ENCODE peak calls at places on chromosome 14, in ten cellular contexts. O is lower leg skin, N is HFF-Myc, X is right atrium auricular region, D is suprapubic skin, T is pancreas, Y is AG10803, G is BJ, H is AG04450, I is thyroid gland. U is an unnamed sample.

GRCh38 chr14:79161576-79161975 is 991.4 kb downstream of the NRXN3 start:
- DNase-seq in O (no peak), N (peak), X (no peak), D (no peak), T (no peak), Y (peak), G (no peak), H (peak), I (no peak), U (peak)

GRCh38 chr14:100051543-100051942 is 13.7 kb upstream of the EVL start:
- DNase-seq in O (no peak), N (no peak), X (no peak), D (no peak), T (no peak), Y (no peak), G (no peak), H (no peak), I (no peak), U (no peak)

GRCh38 chr14:91963465-91963864 is 16.0 kb upstream of the FBLN5 start:
- DNase-seq in O (no peak), N (no peak), X (no peak), D (no peak), T (no peak), Y (peak), G (no peak), H (no peak), I (no peak), U (peak)

GRCh38 chr14:89455412-89455811 is 38.4 kb upstream of the FOXN3 start:
- DNase-seq in O (no peak), N (no peak), X (no peak), D (no peak), T (peak), Y (no peak), G (no peak), H (no peak), I (no peak), U (no peak)

GRCh38 chr14:70842851-70843462 is 33.6 kb upstream of the MAP3K9 start:
- DNase-seq in O (no peak), N (no peak), X (no peak), D (no peak), T (no peak), Y (peak), G (no peak), H (no peak), I (no peak), U (no peak)

GRCh38 chr14:100536141-100536540 is 51.1 kb downstream of the BEGAIN start:
- DNase-seq in O (peak), N (no peak), X (no peak), D (peak), T (peak), Y (no peak), G (no peak), H (no peak), I (peak), U (no peak)

GRCh38 chr14:101256266-101256665 is 305.0 kb upstream of the DIO3 start:
- DNase-seq in O (no peak), N (no peak), X (no peak), D (no peak), T (no peak), Y (no peak), G (no peak), H (no peak), I (no peak), U (no peak)

GRCh38 chr14:33564774-33565630 is 385.9 kb downstream of the EGLN3 start:
- DNase-seq in O (no peak), N (no peak), X (no peak), D (no peak), T (no peak), Y (peak), G (no peak), H (no peak), I (no peak), U (peak)

GRCh38 chr14:94217116-94217515 is 43.0 kb downstream of the PPP4R4 start:
- DNase-seq in O (no peak), N (no peak), X (no peak), D (no peak), T (no peak), Y (no peak), G (no peak), H (no peak), I (no peak), U (no peak)

GRCh38 chr14:65230287-65230728 is 128.0 kb upstream of the MAX start:
- DNase-seq in O (peak), N (no peak), X (peak), D (no peak), T (no peak), Y (no peak), G (no peak), H (no peak), I (peak), U (no peak)

GRCh38 chr14:19851365-19851764 is 23.6 kb upstream of the OR4K2 start:
- DNase-seq in O (no peak), N (no peak), X (no peak), D (no peak), T (no peak), Y (no peak), G (no peak), H (no peak), I (no peak), U (peak)

GRCh38 chr14:100737526-100737925 is 10.8 kb downstream of the DLK1 start:
- DNase-seq in O (peak), N (no peak), X (no peak), D (peak), T (no peak), Y (no peak), G (no peak), H (no peak), I (no peak), U (no peak)

GRCh38 chr14:55610717-55611370 is 30.8 kb downstream of the KTN1 start:
- DNase-seq in O (no peak), N (no peak), X (no peak), D (no peak), T (no peak), Y (no peak), G (no peak), H (no peak), I (peak), U (no peak)

GRCh38 chr14:93113678-93114067 is 2.1 kb downstream of the ITPK1 start:
- DNase-seq in O (no peak), N (no peak), X (no peak), D (no peak), T (no peak), Y (no peak), G (no peak), H (no peak), I (peak), U (no peak)

GRCh38 chr14:89695846-89696245 is 258.7 kb downstream of the EFCAB11 start:
- DNase-seq in O (no peak), N (no peak), X (no peak), D (no peak), T (no peak), Y (no peak), G (no peak), H (no peak), I (no peak), U (no peak)

GRCh38 chr14:66624319-66624937 is 116.5 kb downstream of the GPHN start:
- DNase-seq in O (peak), N (peak), X (peak), D (no peak), T (peak), Y (peak), G (no peak), H (peak), I (peak), U (peak)

GRCh38 chr14:90815567-90815816 is 738 bp downstream of the TTC7B start:
- DNase-seq in O (no peak), N (no peak), X (no peak), D (no peak), T (no peak), Y (no peak), G (no peak), H (no peak), I (no peak), U (no peak)

GRCh38 chr14:22982477-22983245 is at the start of gene AJUBA:
- DNase-seq in O (peak), N (peak), X (peak), D (peak), T (peak), Y (peak), G (no peak), H (peak), I (peak), U (peak)

GRCh38 chr14:57297852-57298251 is 29.1 kb downstream of the AP5M1 start:
- DNase-seq in O (no peak), N (no peak), X (no peak), D (no peak), T (no peak), Y (no peak), G (no peak), H (no peak), I (no peak), U (no peak)

GRCh38 chr14:105864116-105864515 is 337.7 kb downstream of the TMEM121 start:
- DNase-seq in O (peak), N (no peak), X (no peak), D (no peak), T (no peak), Y (no peak), G (no peak), H (no peak), I (no peak), U (no peak)

GRCh38 chr14:105860615-105861580 is 334.5 kb downstream of the TMEM121 start:
- DNase-seq in O (peak), N (no peak), X (no peak), D (peak), T (peak), Y (no peak), G (no peak), H (no peak), I (no peak), U (no peak)

GRCh38 chr14:105861985-105862465 is 335.6 kb downstream of the TMEM121 start:
- DNase-seq in O (peak), N (no peak), X (no peak), D (no peak), T (no peak), Y (no peak), G (no peak), H (no peak), I (no peak), U (no peak)

GRCh38 chr14:105863296-105864108 is 337.1 kb downstream of the TMEM121 start:
- DNase-seq in O (peak), N (no peak), X (no peak), D (no peak), T (peak), Y (no peak), G (no peak), H (no peak), I (no peak), U (no peak)

GRCh38 chr14:105862581-105863239 is 336.3 kb downstream of the TMEM121 start:
- DNase-seq in O (peak), N (no peak), X (no peak), D (no peak), T (no peak), Y (no peak), G (no peak), H (no peak), I (no peak), U (no peak)
- H3K4me3 ChIP-seq in O (no peak), N (no peak), X (no peak), D (no peak), T (no peak), Y (no peak), G (no peak), H (no peak), I (no peak), U (no peak)

DNA sequence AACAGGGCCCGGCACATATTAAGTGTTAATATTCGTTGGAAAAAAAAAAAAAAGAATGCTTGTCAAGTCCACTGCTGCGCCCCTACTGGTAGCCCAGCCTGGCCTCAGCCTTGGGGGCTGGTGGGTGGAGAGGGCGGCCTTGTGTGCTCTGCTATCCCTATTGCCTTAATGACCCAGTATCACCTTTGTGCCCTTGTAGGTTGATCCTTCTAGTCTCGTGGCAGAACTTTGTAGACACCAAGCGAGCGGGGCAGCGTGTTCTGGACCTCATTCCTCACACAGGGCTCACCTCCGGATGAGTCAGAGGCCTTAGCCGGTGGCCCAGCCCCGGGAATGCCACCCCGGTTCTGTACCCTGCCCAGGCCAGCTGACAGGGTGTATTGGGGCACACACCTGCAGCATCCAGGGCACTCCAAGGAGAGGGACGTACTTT is 1.8 kb upstream of the RCOR1 start:
- DNase-seq in O (no peak), N (no peak), X (no peak), D (no peak), T (peak), Y (no peak), G (no peak), H (no peak), I (peak), U (peak)
- TF ChIP-seq CTCF in O (no peak), N (peak), X (no peak), D (peak), T (peak), Y (peak), G (peak), H (peak), I (no peak), U (peak)

GRCh38 chr14:105317546-105317945 is 3.0 kb downstream of the PACS2 start:
- DNase-seq in O (peak), N (no peak), X (peak), D (no peak), T (no peak), Y (peak), G (no peak), H (no peak), I (no peak), U (peak)
- H3K4me3 ChIP-seq in O (no peak), N (no peak), X (no peak), D (peak), T (no peak), Y (peak), G (no peak), H (no peak), I (no peak), U (no peak)

GRCh38 chr14:32224731-32225377 is 21.8 kb upstream of the RNU6-8 start:
- DNase-seq in O (no peak), N (peak), X (no peak), D (no peak), T (peak), Y (peak), G (peak), H (no peak), I (peak), U (peak)
- TF ChIP-seq CTCF in O (no peak), N (peak), X (peak), D (peak), T (no peak), Y (peak), G (peak), H (peak), I (no peak), U (peak)

DNA sequence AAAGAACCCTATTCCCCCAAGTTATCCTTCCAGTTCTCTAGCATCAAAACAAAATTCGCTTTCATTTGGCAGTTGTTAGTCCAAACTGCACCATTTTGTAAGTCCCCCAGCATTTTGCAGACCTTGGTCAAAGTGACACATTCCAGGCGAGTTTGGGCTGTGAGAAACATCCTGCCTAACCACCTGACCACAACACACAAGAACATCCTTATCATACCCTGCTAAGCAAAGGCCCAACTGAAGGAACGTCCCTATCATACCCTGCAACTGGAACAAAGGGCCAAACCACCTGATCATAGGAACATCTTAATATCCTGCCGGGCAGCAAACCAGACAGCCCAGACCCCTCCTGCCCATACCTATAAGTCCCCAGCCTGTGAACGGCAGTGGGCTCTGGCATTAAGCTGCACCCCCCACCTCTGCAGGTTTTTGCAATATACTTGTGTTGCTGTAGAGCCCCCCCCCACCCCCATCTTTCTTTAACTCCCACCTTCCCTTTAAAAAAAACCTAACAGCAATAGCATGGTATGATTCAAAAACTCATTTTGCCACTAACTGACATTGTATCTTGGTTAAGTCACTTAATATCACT is 2.7 kb downstream of the PCNX4 start:
- DNase-seq in O (no peak), N (no peak), X (no peak), D (no peak), T (no peak), Y (peak), G (no peak), H (no peak), I (no peak), U (peak)
- H3K4me3 ChIP-seq in O (no peak), N (peak), X (peak), D (no peak), T (no peak), Y (peak), G (peak), H (peak), I (no peak), U (no peak)

DNA sequence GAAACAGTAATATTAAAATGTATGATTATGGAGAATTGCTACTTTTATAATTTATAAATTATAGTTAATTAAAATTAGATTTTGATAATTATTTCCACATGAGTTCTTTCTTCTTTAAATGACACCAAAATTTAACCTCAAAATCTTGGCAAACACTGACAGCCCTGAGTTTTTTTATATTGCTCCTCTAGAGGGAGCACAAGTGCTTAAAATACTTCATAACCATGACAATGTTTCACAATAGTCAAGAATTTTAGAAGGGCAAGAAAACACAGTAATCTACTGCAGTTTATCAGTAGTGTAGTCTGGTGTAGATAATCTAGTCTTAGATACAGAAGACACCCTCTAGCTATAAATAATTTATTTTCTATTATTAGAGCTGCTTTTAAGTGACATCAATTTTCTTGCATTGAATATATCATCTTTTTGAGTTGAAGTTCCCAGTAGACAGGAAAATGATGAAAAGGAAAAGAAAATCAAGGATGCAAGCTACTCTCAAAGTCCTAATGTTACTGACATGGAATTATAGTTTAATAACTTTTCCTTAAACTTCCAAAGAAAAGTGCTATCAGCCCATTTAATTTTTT is 14.3 kb upstream of the PTGER2 start:
- DNase-seq in O (no peak), N (no peak), X (no peak), D (no peak), T (no peak), Y (peak), G (peak), H (no peak), I (no peak), U (peak)
- TF ChIP-seq CTCF in O (no peak), N (peak), X (peak), D (peak), T (peak), Y (peak), G (peak), H (peak), I (peak), U (peak)

GRCh38 chr14:103932791-103933490 is 4.7 kb downstream of the TDRD9 start:
- DNase-seq in O (no peak), N (no peak), X (no peak), D (no peak), T (no peak), Y (no peak), G (no peak), H (no peak), I (no peak), U (peak)
- H3K4me3 ChIP-seq in O (no peak), N (no peak), X (no peak), D (no peak), T (no peak), Y (no peak), G (no peak), H (no peak), I (no peak), U (no peak)

DNA sequence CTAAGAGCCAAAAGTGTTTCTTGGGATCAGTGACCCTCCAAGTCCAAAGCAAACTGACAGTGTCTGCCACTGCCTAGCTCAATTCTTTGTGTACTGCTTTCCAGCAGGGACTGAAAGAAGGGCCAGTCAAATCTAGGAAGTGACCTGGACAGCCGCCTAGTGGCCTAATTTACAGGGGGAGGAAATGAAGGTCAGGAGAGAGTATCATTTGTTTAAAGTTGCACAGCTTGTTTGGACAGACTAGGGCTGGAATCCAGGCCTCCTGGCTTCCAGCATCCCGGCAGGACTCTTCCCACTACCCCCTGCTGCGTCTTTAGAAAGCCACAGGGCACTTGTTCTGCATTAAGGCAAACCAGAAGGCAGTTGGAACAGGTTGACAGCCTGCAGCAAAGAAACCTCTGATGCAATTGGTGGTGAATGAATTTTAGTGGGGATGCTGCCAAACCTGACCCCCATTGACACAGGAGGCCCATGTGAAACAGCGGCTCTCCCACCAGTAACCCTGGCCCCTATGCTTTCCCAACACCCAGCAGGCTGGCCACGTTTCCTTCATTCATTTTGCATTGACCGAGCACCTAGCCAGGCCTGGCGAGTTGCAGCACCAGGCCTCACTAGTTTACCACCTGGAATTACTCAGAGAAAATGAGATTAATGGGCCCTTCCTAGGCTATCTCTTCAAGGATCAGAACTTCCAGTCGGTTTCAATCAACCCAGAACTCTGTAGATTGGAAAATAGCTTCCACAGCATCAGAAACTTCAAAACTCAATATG is 28.2 kb downstream of the GALNT16 start:
- DNase-seq in O (peak), N (no peak), X (peak), D (no peak), T (no peak), Y (peak), G (peak), H (peak), I (peak), U (no peak)
- TF ChIP-seq CTCF in O (no peak), N (peak), X (no peak), D (no peak), T (no peak), Y (peak), G (peak), H (peak), I (no peak), U (peak)